ENCODE peak calls at places on chromosomes 13 and 19, in seven cellular contexts. G is CD8-positive, alpha-beta T cell; H is endothelial cell; C is psoas muscle; Q is activated CD8-positive, alpha-beta memory T cell treated with anti-CD3 and anti-CD28 coated beads for 1 hour; K is H7; P is astrocyte. N is an unnamed sample.

GRCh38 chr13:24280722-24281121 is 28.7 kb upstream of the C1QTNF9 start:
- DNase-seq in C (no peak), K (no peak), P (no peak), Q (no peak), H (no peak), G (no peak), N (no peak)

GRCh38 chr13:40275636-40276035 is 390.8 kb downstream of the FOXO1 start:
- DNase-seq in Q (no peak), P (peak), C (no peak), K (no peak), H (no peak), G (no peak), N (no peak)

GRCh38 chr19:52492201-52492960 is 35.1 kb upstream of the ZNF808 start:
- DNase-seq in G (no peak), P (no peak), C (no peak), Q (no peak), H (peak), K (peak), N (no peak)

GRCh38 chr13:84362777-84363176 is 480.5 kb upstream of the SLITRK1 start:
- DNase-seq in G (no peak), P (peak), C (no peak), H (no peak), Q (no peak), K (no peak), N (no peak)

GRCh38 chr13:31530883-31531282 is 208.4 kb upstream of the RXFP2 start:
- DNase-seq in K (no peak), Q (no peak), G (no peak), C (no peak), H (no peak), P (no peak), N (no peak)

GRCh38 chr19:38949580-38950367 is 19.0 kb downstream of the MRPS12 start:
- DNase-seq in K (peak), G (peak), H (peak), P (peak), C (peak), Q (peak), N (peak)

GRCh38 chr13:112056284-112056727 is 10.6 kb upstream of the SOX1 start:
- DNase-seq in H (no peak), P (no peak), K (peak), G (no peak), C (no peak), Q (no peak), N (no peak)

GRCh38 chr13:73602295-73602694 is 531.9 kb downstream of the KLF12 start:
- DNase-seq in G (no peak), H (no peak), Q (no peak), K (no peak), P (peak), C (no peak), N (no peak)

GRCh38 chr13:42027286-42027685 is 21.2 kb upstream of the DGKH start:
- DNase-seq in C (no peak), K (no peak), P (no peak), H (no peak), G (no peak), Q (no peak), N (no peak)

GRCh38 chr19:46602392-46603194 is 1.5 kb downstream of the CALM3 start:
- DNase-seq in G (no peak), C (no peak), K (peak), P (no peak), H (peak), Q (no peak), N (no peak)

GRCh38 chr13:45068036-45069001 is 52.0 kb upstream of the GTF2F2 start:
- DNase-seq in H (no peak), C (no peak), K (no peak), G (no peak), Q (no peak), P (no peak), N (no peak)